ENCODE peak calls at places on chromosomes 5 and 9, in six cellular contexts. R, W, H, V, Z and I are unnamed samples.

GRCh38 chr5:110846621-110847020 is 107.8 kb downstream of the SLC25A46 start:
- DNase-seq in R (no peak), W (no peak), H (no peak), V (no peak), Z (no peak), I (no peak)

GRCh38 chr5:138570871-138571270 is 4.3 kb downstream of the HSPA9 start:
- DNase-seq in R (no peak), W (no peak), H (no peak), V (no peak), Z (no peak), I (no peak)

GRCh38 chr5:6497267-6497666 is 48.6 kb downstream of the UBE2QL1 start:
- DNase-seq in R (no peak), W (peak), H (no peak), V (no peak), Z (no peak), I (no peak)

GRCh38 chr5:140250386-140250785 is 52.5 kb downstream of the PFDN1 start:
- DNase-seq in R (no peak), W (no peak), H (no peak), V (no peak), Z (no peak), I (no peak)

GRCh38 chr9:27276182-27277030 is 20.5 kb downstream of the EQTN start:
- DNase-seq in R (peak), W (no peak), H (no peak), V (peak), Z (no peak), I (peak)

GRCh38 chr5:172594431-172594830 is 46.6 kb upstream of the NEURL1B start:
- DNase-seq in R (no peak), W (no peak), H (no peak), V (no peak), Z (no peak), I (no peak)

GRCh38 chr5:120228262-120229031 is 235.7 kb upstream of the PRR16 start:
- DNase-seq in R (peak), W (no peak), H (no peak), V (no peak), Z (no peak), I (no peak)

GRCh38 chr5:150161242-150162141 is 5.1 kb upstream of the CDX1 start:
- DNase-seq in R (peak), W (peak), H (no peak), V (peak), Z (peak), I (no peak)

GRCh38 chr5:82100303-82101077 is 128.7 kb downstream of the ATG10 start:
- DNase-seq in R (peak), W (no peak), H (no peak), V (no peak), Z (no peak), I (peak)

GRCh38 chr9:98994226-98995058 is 50.7 kb downstream of the COL15A1 start:
- DNase-seq in R (no peak), W (no peak), H (no peak), V (no peak), Z (no peak), I (no peak)

DNA sequence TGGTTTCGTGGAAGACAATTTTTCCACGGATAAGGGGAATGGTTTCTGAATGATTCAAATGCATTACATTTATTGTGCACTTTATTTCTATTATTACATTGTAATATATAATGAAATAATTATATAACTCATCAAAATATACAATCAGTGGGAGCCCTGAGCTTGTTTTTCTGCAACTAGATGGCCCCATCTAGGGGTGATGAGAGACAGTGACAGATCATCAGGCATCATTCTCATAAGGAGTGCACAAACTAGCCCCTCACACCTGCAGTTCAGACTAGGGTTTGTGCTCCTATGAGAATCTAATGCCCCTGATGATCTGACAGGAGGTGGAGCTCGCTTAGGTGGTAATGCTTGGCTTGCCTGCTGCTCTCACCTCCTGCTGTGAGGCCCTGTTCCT is 6.4 kb downstream of the ISCA1 start:
- DNase-seq in R (no peak), W (no peak), H (no peak), V (no peak), Z (no peak), I (no peak)
- TF ChIP-seq CTCF in R (peak), W (no peak), H (no peak), V (peak), Z (no peak), I (peak)

GRCh38 chr5:125521289-125521688 is 774.9 kb upstream of the ZNF608 start:
- DNase-seq in R (no peak), W (no peak), H (no peak), V (no peak), Z (no peak), I (no peak)

GRCh38 chr5:125528881-125529280 is 782.4 kb upstream of the ZNF608 start:
- DNase-seq in R (peak), W (no peak), H (no peak), V (no peak), Z (no peak), I (no peak)

GRCh38 chr5:125530833-125531610 is 784.6 kb upstream of the ZNF608 start:
- DNase-seq in R (no peak), W (no peak), H (no peak), V (no peak), Z (no peak), I (no peak)

GRCh38 chr5:125526940-125527339 is 780.5 kb upstream of the ZNF608 start:
- DNase-seq in R (peak), W (no peak), H (no peak), V (no peak), Z (no peak), I (no peak)

DNA sequence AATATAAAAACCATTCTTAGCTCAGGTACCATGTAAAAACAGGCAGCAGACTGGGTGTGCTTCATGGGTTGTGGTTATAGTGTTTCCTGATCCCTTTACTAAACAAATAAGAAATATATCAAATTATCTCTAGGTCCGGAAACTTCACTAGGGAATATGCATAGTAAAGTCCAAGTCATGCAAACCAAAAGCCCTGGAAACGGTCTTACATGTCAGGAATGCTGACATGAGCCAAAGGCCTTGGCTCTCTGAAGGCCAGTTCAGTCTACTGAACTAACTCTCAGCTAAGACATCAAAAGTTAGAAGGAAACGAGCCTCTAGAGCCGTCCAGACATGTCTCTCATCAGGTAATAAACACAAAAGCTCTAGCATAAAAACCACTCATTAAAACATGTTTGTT is 778.9 kb upstream of the ZNF608 start:
- DNase-seq in R (peak), W (no peak), H (no peak), V (no peak), Z (no peak), I (no peak)
- TF ChIP-seq CTCF in R (no peak), W (no peak), H (no peak), V (no peak), Z (no peak), I (no peak)

DNA sequence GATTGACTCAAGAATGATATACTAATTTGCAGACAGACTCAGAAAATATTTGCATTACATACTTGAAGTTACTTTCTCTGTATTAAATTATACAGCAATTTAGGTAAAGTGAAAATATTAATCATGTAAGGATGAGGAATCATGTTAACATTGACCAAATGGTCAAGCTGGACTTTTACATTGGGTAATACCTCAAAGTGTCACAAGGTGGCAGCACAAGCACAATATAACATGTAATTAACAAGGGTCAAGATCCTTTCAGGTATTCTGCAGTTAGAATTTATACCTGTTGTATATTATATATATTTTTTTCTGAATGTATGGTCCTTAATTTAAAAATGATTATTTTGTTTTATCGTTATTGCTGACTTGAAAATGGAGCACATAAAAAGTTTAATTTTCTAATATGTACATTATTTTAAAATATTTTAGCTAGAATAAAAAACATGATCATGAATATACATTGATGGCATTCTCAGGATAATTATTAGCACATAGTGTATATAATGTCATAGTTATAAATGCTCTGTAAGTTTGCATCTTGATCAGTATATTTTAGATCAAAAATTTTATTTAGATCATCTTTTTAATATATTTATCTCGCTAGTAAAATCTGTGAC is 8.6 kb downstream of the HAPLN1 start:
- DNase-seq in R (peak), W (no peak), H (no peak), V (peak), Z (peak), I (no peak)
- TF ChIP-seq CTCF in R (peak), W (no peak), H (peak), V (peak), Z (peak), I (peak)

GRCh38 chr9:37107701-37108100 is 12.7 kb upstream of the ZCCHC7 start:
- DNase-seq in R (no peak), W (no peak), H (no peak), V (no peak), Z (no peak), I (no peak)
- TF ChIP-seq CTCF in R (no peak), W (no peak), H (no peak), V (no peak), Z (no peak), I (no peak)

GRCh38 chr5:177361418-177362101 is 3.8 kb downstream of the RGS14 start:
- DNase-seq in R (no peak), W (no peak), H (no peak), V (no peak), Z (no peak), I (no peak)

GRCh38 chr5:177363565-177363964 is 5.8 kb downstream of the RGS14 start:
- DNase-seq in R (no peak), W (no peak), H (no peak), V (no peak), Z (no peak), I (no peak)

GRCh38 chr5:177364159-177364962 is 6.6 kb downstream of the RGS14 start:
- DNase-seq in R (no peak), W (no peak), H (no peak), V (no peak), Z (no peak), I (no peak)

GRCh38 chr5:177362102-177362868 is 4.6 kb downstream of the RGS14 start:
- DNase-seq in R (no peak), W (no peak), H (no peak), V (no peak), Z (no peak), I (no peak)

DNA sequence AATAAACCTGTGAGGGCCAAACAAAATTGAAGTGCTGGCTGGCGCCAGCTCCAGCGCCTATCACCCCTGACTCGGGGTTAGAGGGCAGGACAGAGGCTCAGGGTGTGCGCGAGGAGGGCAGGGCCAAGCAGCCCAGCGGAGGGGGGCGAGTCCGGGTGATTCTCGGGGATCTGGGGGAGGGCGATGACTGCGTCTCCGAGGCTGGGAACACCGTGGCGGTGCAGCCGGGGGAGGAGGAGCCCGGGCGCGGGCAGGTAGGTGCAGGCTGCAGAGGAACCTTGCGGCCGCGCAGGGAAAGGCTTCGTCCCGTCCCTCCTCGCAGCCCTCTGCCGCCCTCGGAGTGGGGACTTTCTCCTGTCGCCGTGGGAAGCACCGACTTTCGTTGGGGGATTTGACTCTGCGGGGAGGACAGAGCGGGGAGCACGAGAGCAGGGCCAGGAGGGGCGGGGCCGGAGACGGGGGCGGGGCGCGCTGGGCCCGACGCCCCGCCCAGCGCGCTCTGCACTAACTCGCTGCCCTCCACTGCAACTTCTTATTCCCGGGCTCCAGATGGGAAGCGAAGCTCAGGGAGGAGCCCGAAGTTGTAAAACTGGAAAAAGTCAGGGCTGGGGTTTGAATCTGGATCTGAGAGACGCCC is 5.3 kb downstream of the RGS14 start:
- DNase-seq in R (no peak), W (no peak), H (no peak), V (peak), Z (peak), I (no peak)
- TF ChIP-seq CTCF in R (no peak), W (no peak), H (no peak), V (no peak), Z (no peak), I (no peak)

GRCh38 chr9:122122903-122123632 is 30.0 kb upstream of the TTLL11 start:
- DNase-seq in R (peak), W (no peak), H (no peak), V (peak), Z (peak), I (peak)
- TF ChIP-seq CTCF in R (peak), W (peak), H (peak), V (peak), Z (peak), I (peak)

GRCh38 chr9:75866273-75866871 is 24.1 kb upstream of the PCSK5 start:
- DNase-seq in R (peak), W (no peak), H (no peak), V (peak), Z (peak), I (no peak)
- TF ChIP-seq CTCF in R (peak), W (peak), H (peak), V (peak), Z (peak), I (peak)

GRCh38 chr5:163473613-163474243 is 13.3 kb downstream of the HMMR start:
- DNase-seq in R (peak), W (no peak), H (no peak), V (no peak), Z (no peak), I (no peak)
- TF ChIP-seq CTCF in R (no peak), W (no peak), H (peak), V (peak), Z (peak), I (peak)

DNA sequence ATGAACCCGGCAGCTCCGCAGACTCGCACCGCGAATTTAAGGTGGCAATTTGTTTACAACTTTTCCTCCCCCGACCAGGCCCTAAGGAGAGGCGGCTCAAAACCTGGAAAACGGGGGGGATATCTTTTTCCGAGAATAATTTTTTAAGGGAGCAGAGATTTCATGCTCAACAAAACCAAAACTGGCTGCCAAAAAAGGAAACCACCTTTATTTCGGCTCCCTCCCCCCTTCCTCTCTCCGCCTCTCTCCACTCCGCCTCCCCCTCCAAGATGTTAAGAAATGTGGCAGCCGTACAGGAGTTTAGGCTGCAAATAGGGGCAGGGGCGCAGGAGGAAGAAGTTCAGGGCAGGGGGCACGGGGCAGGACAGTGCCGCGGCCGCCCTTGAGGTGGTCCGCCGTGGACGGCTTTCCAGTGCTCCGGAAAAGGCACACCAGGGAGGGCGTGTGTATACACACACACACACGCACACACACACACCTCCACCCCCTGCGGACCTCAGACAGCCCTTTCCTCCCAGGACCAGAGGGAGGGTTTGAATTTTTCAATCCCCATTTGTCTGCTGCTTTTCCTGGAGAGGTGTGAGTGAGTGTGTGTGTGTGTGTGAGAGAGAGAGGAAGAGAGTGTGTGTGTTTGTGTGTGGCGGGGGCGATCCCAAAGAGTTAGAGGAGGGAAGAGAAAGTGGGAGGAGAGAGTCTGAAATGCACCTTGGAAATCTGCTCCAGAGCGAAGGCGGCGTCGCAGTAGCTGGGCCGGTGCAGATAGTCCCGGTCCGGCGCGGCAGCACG is 9.1 kb downstream of the PTCH1 start:
- DNase-seq in R (peak), W (peak), H (no peak), V (peak), Z (peak), I (no peak)
- TF ChIP-seq CTCF in R (no peak), W (no peak), H (no peak), V (no peak), Z (no peak), I (no peak)